ENCODE peak calls at places on chromosomes 4 and X, in five cellular contexts. X is coronary artery; A is AG08396; H is CD8-positive, alpha-beta T cell; Q is activated naive CD8-positive, alpha-beta T cell treated with anti-CD3 and anti-CD28 coated beads, Interleukin-2, amount 50 U/mL, for 24 hours. F is an unnamed sample.

GRCh38 chrX:28177202-28177601 is 196.0 kb upstream of the DCAF8L1 start:
- DNase-seq in Q (no peak), H (no peak), X (no peak), A (no peak), F (peak; percentile 57)

GRCh38 chr4:187172340-187172761 is 448.7 kb upstream of the FAT1 start:
- DNase-seq in A (peak; percentile 65), X (no peak), Q (no peak), H (no peak), F (peak; percentile 71)

GRCh38 chrX:96770315-96770714 is 85.7 kb downstream of the DIAPH2 start:
- DNase-seq in Q (no peak), A (peak; percentile 6), H (no peak), X (no peak), F (peak; percentile 52)

GRCh38 chr4:187478292-187479205 is 517.0 kb upstream of the ZFP42 start:
- DNase-seq in H (no peak), Q (no peak), X (peak; percentile 80), A (peak; percentile 84), F (peak; percentile 82)

GRCh38 chr4:128241425-128241913 is 46.1 kb downstream of the PGRMC2 start:
- DNase-seq in H (no peak), Q (no peak), X (no peak), A (peak; percentile 68), F (peak; percentile 96)

GRCh38 chr4:8652181-8653078 is 59.9 kb downstream of the CPZ start:
- DNase-seq in Q (no peak), X (peak; percentile 57), H (no peak), A (no peak), F (no peak)

GRCh38 chr4:128256539-128256938 is 31.1 kb downstream of the PGRMC2 start:
- DNase-seq in X (no peak), Q (no peak), H (no peak), A (no peak), F (no peak)

GRCh38 chrX:46630141-46630540 is 56.6 kb downstream of the CHST7 start:
- DNase-seq in H (no peak), Q (no peak), A (no peak), X (no peak), F (no peak)

GRCh38 chr4:14115106-14115505 is 487.6 kb upstream of the BOD1L1 start:
- DNase-seq in Q (no peak), A (no peak), X (no peak), H (no peak), F (no peak)